ENCODE peak calls at places on chromosomes 16 and 17, in four cellular contexts. Z, U, W and Q are unnamed samples.

GRCh38 chr17:71983828-71984227 is 137.0 kb upstream of the SOX9 start:
- DNase-seq in W (no peak), U (no peak), Z (no peak), Q (no peak)

GRCh38 chr17:66975614-66976378 is 11.3 kb downstream of the CACNG4 start:
- DNase-seq in Z (no peak), W (peak; percentile 45), U (no peak), Q (peak; percentile 23)

GRCh38 chr17:83196088-83196765 is 116.8 kb downstream of the METRNL start:
- DNase-seq in W (no peak), U (no peak), Z (no peak), Q (no peak)

GRCh38 chr16:86294535-86294934 is 215.8 kb upstream of the FOXF1 start:
- DNase-seq in W (no peak), U (no peak), Z (peak; percentile 41), Q (no peak)

GRCh38 chr16:35713762-35714650 is 2254.6 kb downstream of the TP53TG3F start:
- DNase-seq in W (no peak), U (no peak), Z (no peak), Q (no peak)

GRCh38 chr17:47745037-47745380 is 12.0 kb downstream of the TBX21 start:
- DNase-seq in W (no peak), Z (no peak), U (no peak), Q (no peak)

GRCh38 chr16:82192665-82193064 is 22.6 kb upstream of the MPHOSPH6 start:
- DNase-seq in W (no peak), U (no peak), Z (no peak), Q (no peak)

GRCh38 chr17:29615492-29616299 is 7.0 kb downstream of the CORO6 start:
- DNase-seq in Z (peak; percentile 92), W (peak; percentile 82), U (peak; percentile 82), Q (peak; percentile 91)

GRCh38 chr17:81249233-81250040 is 10.3 kb downstream of the NDUFAF8 start:
- DNase-seq in Z (no peak), W (no peak), U (no peak), Q (no peak)

GRCh38 chr17:14038206-14038605 is 31.1 kb upstream of the COX10 start:
- DNase-seq in Z (no peak), U (no peak), W (no peak), Q (no peak)

GRCh38 chr17:44655983-44656700 is at the start of gene MEIOC:
- DNase-seq in U (no peak), Z (no peak), W (no peak), Q (no peak)

GRCh38 chr16:2698996-2699750 is 16.9 kb downstream of the KCTD5 start:
- DNase-seq in U (no peak), Z (no peak), W (no peak), Q (no peak)

GRCh38 chr17:58330997-58331814 is 2.6 kb upstream of the TSPOAP1 start:
- DNase-seq in U (peak; percentile 54), W (no peak), Z (peak; percentile 66), Q (no peak)

GRCh38 chr17:78915872-78916632 is 9.1 kb downstream of the TIMP2 start:
- DNase-seq in U (no peak), W (no peak), Z (peak; percentile 55), Q (no peak)

GRCh38 chr17:31573861-31574260 is 182.4 kb downstream of the RAB11FIP4 start:
- DNase-seq in Z (no peak), U (no peak), W (no peak), Q (no peak)

GRCh38 chr17:69947027-69947759 is 127.8 kb upstream of the KCNJ16 start:
- DNase-seq in Z (no peak), W (no peak), U (no peak), Q (no peak)

GRCh38 chr16:27759301-27759871 is 209.4 kb downstream of the KATNIP start:
- DNase-seq in W (no peak), U (no peak), Z (no peak), Q (no peak)

GRCh38 chr17:36849871-36850348 is 87.4 kb upstream of the LHX1 start:
- DNase-seq in Z (no peak), W (no peak), U (no peak), Q (no peak)

GRCh38 chr16:65249768-65250167 is 127.9 kb upstream of the CDH11 start:
- DNase-seq in U (no peak), Z (no peak), W (no peak), Q (no peak)

GRCh38 chr17:7294614-7295153 is at the start of gene YBX2:
- DNase-seq in U (peak; percentile 63), Z (peak; percentile 96), W (peak; percentile 57), Q (no peak)

GRCh38 chr17:58200024-58200633 is 7.6 kb downstream of the EPX start:
- DNase-seq in W (peak; percentile 20), U (peak; percentile 9), Z (peak; percentile 40), Q (peak; percentile 2)

GRCh38 chr17:77830816-77831490 is 127.5 kb upstream of the TNRC6C start:
- DNase-seq in W (no peak), U (no peak), Z (no peak), Q (no peak)

GRCh38 chr16:86142801-86143236 is 243.9 kb downstream of the IRF8 start:
- DNase-seq in Z (no peak), U (no peak), W (no peak), Q (no peak)

GRCh38 chr17:38667099-38667786 is 7.5 kb downstream of the EPOP start:
- DNase-seq in Z (peak; percentile 66), W (peak; percentile 41), U (peak; percentile 25), Q (no peak)

GRCh38 chr16:83937922-83938875 is 14.8 kb upstream of the OSGIN1 start:
- DNase-seq in U (no peak), W (no peak), Z (no peak), Q (no peak)

DNA sequence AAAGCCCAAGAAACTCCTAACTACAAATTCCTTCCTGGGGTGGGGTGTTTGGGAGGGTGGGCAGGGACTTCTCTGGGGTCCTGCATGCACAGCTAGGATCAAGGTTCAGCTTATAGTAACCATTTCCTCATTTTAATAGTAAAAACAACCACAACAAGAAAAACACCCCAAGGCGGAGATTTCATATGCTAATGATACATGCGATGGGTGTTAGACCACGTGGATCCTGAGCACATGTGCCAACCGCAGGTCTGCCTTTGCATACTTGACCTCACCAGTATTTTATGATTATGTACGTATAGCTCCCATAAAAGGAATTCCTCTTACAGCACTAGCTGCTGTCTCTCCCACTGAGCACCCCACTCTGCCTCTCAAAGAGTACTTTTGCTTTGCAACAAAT is 1.9 kb downstream of the KRTAP4-11 start:
- DNase-seq in U (no peak), W (no peak), Z (no peak), Q (no peak)
- H3K27ac ChIP-seq in U (no peak overlapping the region), W (no peak overlapping the region), Z (no peak overlapping the region), Q (no peak overlapping the region)

GRCh38 chr17:8294814-8295316 is 335 bp downstream of the SLC25A35 start:
- DNase-seq in W (no peak), U (no peak), Z (no peak), Q (no peak)
- H3K27ac ChIP-seq in W (peak overlapping the region; percentile 87), U (peak overlapping the region; percentile 89), Z (peak overlapping the region; percentile 95), Q (peak overlapping the region; percentile 81)

GRCh38 chr17:4597975-4598374 is 13.6 kb downstream of the SMTNL2 start:
- DNase-seq in W (no peak), U (no peak), Z (no peak), Q (no peak)

GRCh38 chr17:4599505-4600281 is 15.4 kb downstream of the SMTNL2 start:
- DNase-seq in U (no peak), W (no peak), Z (no peak), Q (no peak)

GRCh38 chr17:4600563-4600962 is 16.2 kb downstream of the SMTNL2 start:
- DNase-seq in W (no peak), U (no peak), Z (no peak), Q (no peak)

GRCh38 chr17:4596636-4597380 is 12.5 kb downstream of the SMTNL2 start:
- DNase-seq in Z (no peak), U (no peak), W (no peak), Q (no peak)

DNA sequence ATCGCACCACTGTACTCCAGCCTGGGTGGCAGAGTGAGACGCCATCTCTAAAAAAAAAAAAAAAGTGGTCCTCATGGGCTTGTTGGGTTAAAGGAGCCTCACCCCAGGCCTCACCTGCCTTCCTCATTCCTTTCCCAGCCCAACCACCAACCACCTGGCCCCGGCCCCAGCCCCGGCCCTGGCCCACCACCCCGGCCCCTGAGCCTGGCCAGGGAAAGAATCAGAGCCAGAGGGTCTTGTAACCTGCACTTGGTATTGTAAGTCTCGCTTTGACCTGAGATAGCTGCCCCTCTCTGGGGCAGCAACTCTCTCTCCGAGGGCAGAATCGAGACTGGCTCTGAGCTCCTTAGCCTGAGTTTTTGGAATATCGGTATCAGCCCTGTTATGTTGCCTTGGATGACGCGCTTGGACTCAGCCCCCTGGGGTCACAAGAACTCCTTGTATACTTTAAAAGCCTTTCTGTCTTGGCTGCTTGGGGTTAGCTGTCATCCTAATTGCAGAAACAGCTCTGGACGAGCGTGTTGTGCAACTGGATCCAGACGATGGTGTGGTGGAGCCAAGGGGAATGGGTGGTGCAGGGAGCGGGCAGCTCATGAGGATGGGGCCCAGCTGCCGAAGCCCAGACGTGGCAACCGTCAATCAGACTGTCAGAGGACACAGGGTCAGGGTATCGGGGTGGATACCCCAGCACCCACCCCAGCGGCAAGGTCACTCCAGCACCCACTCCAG is 14.6 kb downstream of the SMTNL2 start:
- DNase-seq in U (no peak), W (no peak), Z (peak; percentile 26), Q (no peak)
- H3K27ac ChIP-seq in U (no peak overlapping the region), W (peak overlapping the region; percentile 53), Z (peak overlapping the region; percentile 67), Q (no peak overlapping the region)

GRCh38 chr17:2483084-2483483 is 28.6 kb downstream of the METTL16 start:
- DNase-seq in Z (no peak), W (no peak), U (no peak), Q (no peak)

GRCh38 chr17:2485543-2485942 is 26.1 kb downstream of the METTL16 start:
- DNase-seq in U (no peak), Z (no peak), W (peak; percentile 39), Q (no peak)

GRCh38 chr17:2487306-2487705 is 24.4 kb downstream of the METTL16 start:
- DNase-seq in Z (no peak), U (no peak), W (peak; percentile 8), Q (no peak)

GRCh38 chr17:2484876-2485275 is 26.8 kb downstream of the METTL16 start:
- DNase-seq in Z (no peak), W (peak; percentile 23), U (no peak), Q (no peak)

DNA sequence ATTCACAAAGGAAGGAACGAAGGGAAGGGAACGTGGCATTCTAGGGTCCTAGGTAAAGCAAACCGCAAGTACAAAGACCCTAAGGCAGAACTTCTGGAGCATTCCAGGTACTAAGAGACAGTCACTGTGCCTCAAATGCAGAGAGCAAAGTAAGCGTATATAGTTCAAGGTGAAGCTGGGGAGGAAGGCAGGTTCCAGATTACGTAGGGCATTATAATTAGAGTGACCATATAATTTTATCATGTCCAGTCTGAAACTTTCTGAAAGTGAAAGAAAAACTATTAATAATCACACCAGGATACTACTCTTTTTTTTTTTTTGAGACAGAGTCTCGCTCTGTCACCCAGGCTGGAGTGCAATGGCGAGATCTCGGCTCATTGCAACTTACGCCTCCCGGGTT is 25.7 kb downstream of the METTL16 start:
- DNase-seq in Z (no peak), W (no peak), U (no peak), Q (no peak)
- H3K27ac ChIP-seq in Z (peak overlapping the region; percentile 45), W (no peak overlapping the region), U (no peak overlapping the region), Q (peak overlapping the region; percentile 49)

GRCh38 chr17:896439-896838 is 83.1 kb downstream of the NXN start:
- DNase-seq in Z (no peak), U (no peak), W (no peak), Q (no peak)
- H3K27ac ChIP-seq in Z (peak overlapping the region; percentile 70), U (no peak overlapping the region), W (peak overlapping the region; percentile 54), Q (no peak overlapping the region)

GRCh38 chr17:62870581-62870964 is 62.5 kb upstream of the MARCHF10 start:
- DNase-seq in W (no peak), Z (no peak), U (no peak), Q (no peak)
- H3K27ac ChIP-seq in W (no peak overlapping the region), Z (no peak overlapping the region), U (no peak overlapping the region), Q (no peak overlapping the region)